ENCODE peak calls at places on chromosomes 3 and 15, in ten cellular contexts. O is Peyer's patch, E is RWPE1, J is GM12865, C is AG04450, B is IMR-90, X is epithelial cell of esophagus, K is AG10803, Z is choroid plexus epithelial cell, A is GM13976. G is an unnamed sample.

GRCh38 chr15:74227968-74228722 is 8.0 kb upstream of the CCDC33 start:
- DNase-seq in B (no peak), C (no peak), A (no peak), K (no peak), O (no peak), X (no peak), J (no peak), E (no peak), Z (peak; percentile 43), G (peak; percentile 68)

GRCh38 chr3:94173667-94174434 is 111.0 kb downstream of the NSUN3 start:
- DNase-seq in E (no peak), B (peak; percentile 0), C (no peak), Z (peak; percentile 51), J (no peak), O (no peak), X (peak; percentile 39), A (no peak), K (no peak), G (no peak)

GRCh38 chr3:15300318-15301078 is 31.9 kb downstream of the SH3BP5 start:
- DNase-seq in E (peak; percentile 75), A (no peak), K (peak; percentile 71), B (peak; percentile 74), C (no peak), O (no peak), J (no peak), Z (peak; percentile 35), X (peak; percentile 87), G (peak; percentile 93)

GRCh38 chr15:90873998-90874605 is 5.7 kb downstream of the FURIN start:
- DNase-seq in B (no peak), C (no peak), Z (peak; percentile 28), J (no peak), A (no peak), E (no peak), O (no peak), X (peak; percentile 32), K (no peak), G (peak; percentile 88)

GRCh38 chr3:115666081-115666480 is 42.8 kb downstream of the GAP43 start:
- DNase-seq in X (no peak), E (no peak), A (peak; percentile 1), K (no peak), C (no peak), Z (no peak), O (no peak), J (no peak), B (no peak), G (no peak)

GRCh38 chr3:98038241-98038640 is 3.1 kb upstream of the GABRR3 start:
- DNase-seq in B (no peak), J (no peak), X (no peak), O (no peak), E (no peak), K (peak; percentile 5), C (no peak), Z (peak; percentile 8), A (no peak), G (no peak)

GRCh38 chr15:37824717-37825382 is 109.6 kb upstream of the TMCO5A start:
- DNase-seq in O (no peak), J (peak; percentile 1), B (peak; percentile 98), A (no peak), X (peak; percentile 93), K (peak; percentile 90), C (peak; percentile 80), Z (peak; percentile 94), E (peak; percentile 83), G (peak; percentile 89)

GRCh38 chr3:170751083-170751893 is 118.7 kb downstream of the RPL22L1 start:
- DNase-seq in J (no peak), X (peak; percentile 79), C (peak; percentile 63), K (peak; percentile 93), O (no peak), E (peak; percentile 66), Z (peak; percentile 84), B (peak; percentile 82), A (no peak), G (no peak)

GRCh38 chr3:24583004-24583403 is 88.4 kb upstream of the THRB start:
- DNase-seq in X (peak; percentile 51), E (no peak), Z (peak; percentile 52), J (no peak), B (no peak), C (no peak), A (no peak), O (no peak), K (no peak), G (no peak)
- TF ChIP-seq CTCF in X (peak; percentile 55), E (no peak), Z (peak; percentile 65), J (no peak), B (no peak), C (no peak), A (no peak), O (peak; percentile 41), K (peak; percentile 47), G (no peak)

DNA sequence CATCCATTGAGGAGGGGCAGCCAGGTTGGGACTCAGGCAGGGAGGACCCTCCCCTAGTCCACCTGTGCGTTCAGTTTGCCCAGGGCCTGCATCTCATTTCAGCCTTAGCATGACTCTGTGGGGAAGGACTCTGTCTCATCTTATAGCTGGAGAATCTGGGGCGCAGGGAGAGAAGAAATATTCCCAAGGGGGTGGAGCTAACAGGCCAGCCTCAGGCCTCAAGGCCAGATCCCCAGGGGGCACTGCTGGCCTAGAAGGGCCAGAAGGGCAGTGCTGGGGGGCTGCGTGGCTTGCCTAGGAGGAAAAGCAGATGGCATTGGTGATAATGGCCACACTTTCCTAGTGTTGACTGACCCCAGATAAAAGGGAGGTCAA is 10.9 kb downstream of the AMOTL2 start:
- DNase-seq in K (peak; percentile 46), A (no peak), B (no peak), O (no peak), X (no peak), E (no peak), Z (no peak), J (no peak), C (no peak), G (peak; percentile 83)
- TF ChIP-seq CTCF in K (no peak), A (no peak), B (no peak), O (no peak), X (no peak), E (no peak), Z (no peak), J (no peak), C (no peak), G (no peak)

GRCh38 chr15:72585025-72585424 is 69.5 kb upstream of the GOLGA6B start:
- DNase-seq in O (no peak), C (no peak), E (no peak), A (no peak), X (no peak), K (no peak), J (no peak), Z (no peak), B (no peak), G (no peak)

GRCh38 chr15:72590427-72590826 is 64.1 kb upstream of the GOLGA6B start:
- DNase-seq in K (no peak), X (no peak), C (no peak), B (no peak), Z (no peak), E (no peak), O (no peak), A (no peak), J (no peak), G (no peak)

GRCh38 chr15:72584006-72584405 is 70.5 kb upstream of the GOLGA6B start:
- DNase-seq in B (peak; percentile 25), Z (peak; percentile 58), J (no peak), C (no peak), K (peak; percentile 13), X (no peak), A (no peak), E (no peak), O (no peak), G (no peak)

GRCh38 chr15:72588096-72588495 is 66.4 kb upstream of the GOLGA6B start:
- DNase-seq in O (no peak), C (no peak), J (no peak), E (no peak), A (no peak), Z (no peak), K (no peak), B (no peak), X (no peak), G (no peak)

DNA sequence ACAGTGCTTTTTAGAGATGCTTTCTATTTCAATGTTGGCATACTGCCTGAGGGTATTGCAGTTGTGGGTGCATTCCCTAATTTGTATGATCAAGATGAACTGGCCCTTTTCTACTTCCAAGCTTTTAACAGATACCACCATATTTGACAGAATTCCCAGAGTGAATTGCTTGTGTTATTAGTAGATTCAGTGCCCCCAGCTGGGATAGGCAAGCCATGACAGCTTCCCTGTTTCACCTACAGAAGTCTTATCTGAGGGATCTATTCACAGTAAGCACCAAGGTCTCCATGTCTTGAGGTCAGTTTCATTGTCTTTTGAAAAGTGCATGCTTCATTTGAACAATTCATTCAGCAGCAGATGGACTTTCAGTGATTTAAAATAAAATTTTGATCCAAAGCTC is 68.8 kb upstream of the GOLGA6B start:
- DNase-seq in Z (peak; percentile 73), A (no peak), O (no peak), J (no peak), C (no peak), K (peak; percentile 24), X (peak; percentile 12), B (peak; percentile 28), E (no peak), G (no peak)
- TF ChIP-seq CTCF in Z (peak; percentile 65), A (no peak), O (no peak), J (no peak), C (peak; percentile 41), K (peak; percentile 43), X (peak; percentile 28), B (peak; percentile 31), E (peak; percentile 7), G (peak; percentile 33)

GRCh38 chr3:160574636-160575035 is 9.3 kb upstream of the KPNA4 start:
- DNase-seq in B (no peak), A (no peak), O (no peak), X (no peak), E (no peak), K (no peak), J (no peak), Z (no peak), C (no peak), G (no peak)

GRCh38 chr3:160577093-160577492 is 11.7 kb upstream of the KPNA4 start:
- DNase-seq in J (no peak), Z (no peak), O (no peak), E (no peak), X (no peak), A (no peak), C (no peak), K (no peak), B (no peak), G (no peak)

GRCh38 chr3:160576621-160577020 is 11.2 kb upstream of the KPNA4 start:
- DNase-seq in E (no peak), C (no peak), Z (peak; percentile 32), B (no peak), O (no peak), K (no peak), X (no peak), A (no peak), J (no peak), G (no peak)

GRCh38 chr3:160575589-160575988 is 10.2 kb upstream of the KPNA4 start:
- DNase-seq in A (no peak), C (no peak), X (no peak), B (no peak), J (no peak), K (no peak), Z (no peak), O (no peak), E (no peak), G (no peak)

DNA sequence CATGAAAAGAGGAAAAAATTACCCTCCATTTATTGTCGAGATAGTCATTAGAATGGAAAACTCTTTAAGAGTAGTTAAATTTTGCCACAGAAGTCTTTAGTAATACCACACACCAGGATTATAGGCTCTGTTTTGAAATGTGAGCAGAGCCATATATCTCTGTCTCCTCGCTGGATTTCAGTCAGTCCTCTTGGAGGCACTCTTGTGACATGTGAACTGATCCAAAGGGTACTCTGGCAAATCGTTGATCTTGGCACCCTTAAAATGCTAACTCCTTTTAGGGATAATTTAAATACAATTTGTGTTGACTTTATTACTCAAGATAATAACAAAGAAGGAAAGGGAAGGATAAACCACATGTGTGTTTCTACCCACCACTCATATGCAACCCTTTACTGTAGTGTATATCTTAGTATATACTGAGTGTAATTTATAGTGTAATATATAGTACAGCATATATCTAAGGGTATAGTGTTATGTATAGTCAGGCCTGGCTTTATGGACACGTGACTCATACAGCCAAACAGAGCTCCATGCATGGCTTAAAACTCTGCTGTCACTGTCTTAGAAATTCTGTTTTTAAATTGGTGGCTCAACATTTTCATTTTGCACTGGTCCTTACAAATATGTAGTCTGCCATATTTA is 12.3 kb upstream of the KPNA4 start:
- DNase-seq in Z (peak; percentile 58), J (no peak), E (peak; percentile 4), X (peak; percentile 50), B (peak; percentile 21), K (no peak), C (no peak), O (no peak), A (no peak), G (peak; percentile 91)
- TF ChIP-seq CTCF in Z (peak; percentile 47), J (no peak), E (no peak), X (peak; percentile 53), B (peak; percentile 12), K (no peak), C (peak; percentile 8), O (peak; percentile 11), A (peak; percentile 9), G (peak; percentile 58)

G was measured in osteoblast.